ENCODE peak calls at places on chromosome 15, in five cellular contexts. J, T, C, D and M are unnamed samples.

GRCh38 chr15:64622410-64623260 is 152.8 kb downstream of the RBPMS2 start:
- DNase-seq in J (no peak), T (no peak), C (no peak), D (peak), M (no peak)

GRCh38 chr15:74339371-74339770 is 28.1 kb downstream of the CYP11A1 start:
- DNase-seq in J (no peak), T (no peak), C (no peak), D (no peak), M (no peak)

GRCh38 chr15:41284425-41285177 is 47.8 kb downstream of the OIP5 start:
- DNase-seq in J (peak), T (peak), C (peak), D (no peak), M (peak)

GRCh38 chr15:58484794-58485600 is 53.2 kb downstream of the LIPC start:
- DNase-seq in J (no peak), T (no peak), C (no peak), D (no peak), M (no peak)

GRCh38 chr15:78264304-78265136 is at the start of gene DNAJA4:
- DNase-seq in J (no peak), T (peak), C (peak), D (no peak), M (no peak)

GRCh38 chr15:62588930-62589655 is 424.0 kb upstream of the C2CD4B start:
- DNase-seq in J (no peak), T (peak), C (no peak), D (no peak), M (no peak)

GRCh38 chr15:47523669-47524068 is 193.6 kb upstream of the SEMA6D start:
- DNase-seq in J (no peak), T (peak), C (no peak), D (no peak), M (no peak)

GRCh38 chr15:60941448-60941847 is 287.7 kb downstream of the RORA start:
- DNase-seq in J (no peak), T (peak), C (no peak), D (no peak), M (no peak)

GRCh38 chr15:58438956-58439355 is 7.2 kb downstream of the LIPC start:
- DNase-seq in J (peak), T (peak), C (peak), D (no peak), M (peak)

GRCh38 chr15:63344737-63345390 is 36.8 kb downstream of the CA12 start:
- DNase-seq in J (no peak), T (peak), C (no peak), D (no peak), M (no peak)

GRCh38 chr15:88401972-88402656 is 65.1 kb downstream of the MRPL46 start:
- DNase-seq in J (no peak), T (peak), C (peak), D (no peak), M (peak)

GRCh38 chr15:38699633-38700230 is 135.1 kb upstream of the RASGRP1 start:
- DNase-seq in J (peak), T (peak), C (peak), D (no peak), M (peak)

GRCh38 chr15:51853987-51854386 is 24.5 kb downstream of the TMOD3 start:
- DNase-seq in J (no peak), T (peak), C (no peak), D (no peak), M (no peak)

GRCh38 chr15:33516563-33516962 is 205.8 kb downstream of the RYR3 start:
- DNase-seq in J (no peak), T (no peak), C (no peak), D (no peak), M (no peak)

GRCh38 chr15:36940636-36941285 is 159.6 kb downstream of the MEIS2 start:
- DNase-seq in J (no peak), T (no peak), C (no peak), D (no peak), M (no peak)

GRCh38 chr15:28153492-28154119 is 54.5 kb upstream of the OCA2 start:
- DNase-seq in J (no peak), T (no peak), C (no peak), D (no peak), M (no peak)

GRCh38 chr15:79629687-79630086 is 197.6 kb downstream of the MINAR1 start:
- DNase-seq in J (no peak), T (peak), C (no peak), D (no peak), M (no peak)

GRCh38 chr15:88888719-88889118 is 6.6 kb downstream of the HAPLN3 start:
- DNase-seq in J (no peak), T (no peak), C (no peak), D (no peak), M (no peak)

GRCh38 chr15:31324739-31325431 is 1.8 kb upstream of the KLF13 start:
- DNase-seq in J (no peak), T (no peak), C (no peak), D (no peak), M (no peak)

GRCh38 chr15:81224232-81224631 is 27.6 kb downstream of the IL16 start:
- DNase-seq in J (no peak), T (no peak), C (no peak), D (no peak), M (no peak)

GRCh38 chr15:41925209-41925608 is 31.4 kb upstream of the SPTBN5 start:
- DNase-seq in J (no peak), T (no peak), C (no peak), D (no peak), M (no peak)

GRCh38 chr15:63491979-63492378 is 12.4 kb upstream of the USP3 start:
- DNase-seq in J (no peak), T (peak), C (no peak), D (no peak), M (no peak)

GRCh38 chr15:41487376-41487775 is 6.3 kb upstream of the ITPKA start:
- DNase-seq in J (no peak), T (no peak), C (no peak), D (no peak), M (no peak)

GRCh38 chr15:95470529-95470928 is 860.0 kb upstream of the NR2F2 start:
- DNase-seq in J (no peak), T (no peak), C (no peak), D (no peak), M (no peak)

GRCh38 chr15:94287794-94288246 is 56.5 kb downstream of the MCTP2 start:
- DNase-seq in J (no peak), T (no peak), C (no peak), D (peak), M (no peak)

DNA sequence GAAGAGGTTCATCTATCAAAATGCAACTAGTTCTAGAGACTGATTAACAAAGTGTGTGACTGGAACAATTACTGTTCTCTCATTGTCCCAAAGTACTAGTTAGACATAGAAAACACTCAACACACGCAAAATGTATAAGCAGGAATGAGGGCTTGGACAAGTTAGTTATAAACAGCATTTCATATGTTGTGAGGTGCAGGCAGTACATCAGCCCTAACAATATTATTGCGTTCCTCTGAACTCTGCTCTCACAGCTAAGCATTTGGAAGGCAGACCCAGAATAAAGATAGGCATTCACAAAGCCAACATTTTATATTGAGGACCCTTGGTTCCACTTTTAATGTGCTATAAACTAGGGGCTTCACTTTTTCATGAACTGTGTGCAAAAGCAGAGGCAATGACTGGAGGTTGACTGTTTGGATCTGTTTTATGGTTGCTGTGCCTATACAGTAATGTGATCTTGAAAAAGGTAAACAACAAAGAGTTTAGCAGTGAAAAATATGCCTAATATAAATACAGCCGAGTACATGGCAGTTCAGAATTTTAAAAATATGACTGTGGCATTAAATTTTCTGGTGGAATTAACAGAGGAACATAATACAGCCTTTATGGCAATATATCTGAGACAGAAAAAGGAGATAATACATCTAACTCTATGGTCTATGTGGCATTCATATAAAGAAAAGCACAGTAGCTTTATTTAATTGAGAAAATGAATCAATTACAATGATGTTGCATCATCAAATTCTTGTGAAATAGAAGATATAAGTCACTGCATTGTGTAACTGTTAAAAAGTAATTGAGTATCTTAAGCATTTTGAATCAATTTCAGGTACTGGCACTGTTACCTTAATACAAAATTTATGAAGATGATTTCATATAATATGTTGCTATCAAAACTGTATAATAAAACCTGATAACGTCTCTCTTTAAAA is 80.0 kb upstream of the SKOR1 start:
- DNase-seq in J (no peak), T (peak), C (no peak), D (no peak), M (no peak)
- H3K4me2 ChIP-seq in J (no peak), T (peak), C (no peak), D (peak), M (no peak)

DNA sequence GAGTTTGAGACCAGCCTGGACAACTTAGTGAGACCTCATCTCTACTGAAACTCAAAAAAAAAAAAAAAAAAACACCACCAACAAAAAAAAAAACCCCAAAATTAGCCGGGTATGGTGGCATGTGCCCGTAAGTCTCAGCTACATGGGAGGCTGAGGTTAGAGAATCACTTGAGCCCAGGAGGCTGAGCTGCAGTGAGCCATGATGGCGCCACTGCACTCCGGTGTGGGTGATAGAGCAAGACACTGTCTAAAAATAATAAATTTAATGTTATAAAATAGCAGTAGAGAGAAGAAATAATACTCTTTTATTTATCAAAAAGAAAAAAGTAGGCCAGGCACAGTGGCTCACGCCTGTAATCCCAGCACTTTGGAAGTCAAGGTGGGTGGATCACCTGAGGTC is 17.4 kb downstream of the RCCD1 start:
- DNase-seq in J (no peak), T (no peak), C (no peak), D (no peak), M (no peak)
- H3K9ac ChIP-seq in J (no peak), T (no peak), C (no peak), D (no peak), M (no peak)

GRCh38 chr15:68518046-68518445 is 60.7 kb upstream of the CORO2B start:
- DNase-seq in J (no peak), T (no peak), C (no peak), D (no peak), M (no peak)

GRCh38 chr15:68515371-68516095 is 63.3 kb upstream of the CORO2B start:
- DNase-seq in J (no peak), T (no peak), C (no peak), D (no peak), M (no peak)

GRCh38 chr15:68517285-68517711 is 61.5 kb upstream of the CORO2B start:
- DNase-seq in J (no peak), T (peak), C (peak), D (no peak), M (no peak)

DNA sequence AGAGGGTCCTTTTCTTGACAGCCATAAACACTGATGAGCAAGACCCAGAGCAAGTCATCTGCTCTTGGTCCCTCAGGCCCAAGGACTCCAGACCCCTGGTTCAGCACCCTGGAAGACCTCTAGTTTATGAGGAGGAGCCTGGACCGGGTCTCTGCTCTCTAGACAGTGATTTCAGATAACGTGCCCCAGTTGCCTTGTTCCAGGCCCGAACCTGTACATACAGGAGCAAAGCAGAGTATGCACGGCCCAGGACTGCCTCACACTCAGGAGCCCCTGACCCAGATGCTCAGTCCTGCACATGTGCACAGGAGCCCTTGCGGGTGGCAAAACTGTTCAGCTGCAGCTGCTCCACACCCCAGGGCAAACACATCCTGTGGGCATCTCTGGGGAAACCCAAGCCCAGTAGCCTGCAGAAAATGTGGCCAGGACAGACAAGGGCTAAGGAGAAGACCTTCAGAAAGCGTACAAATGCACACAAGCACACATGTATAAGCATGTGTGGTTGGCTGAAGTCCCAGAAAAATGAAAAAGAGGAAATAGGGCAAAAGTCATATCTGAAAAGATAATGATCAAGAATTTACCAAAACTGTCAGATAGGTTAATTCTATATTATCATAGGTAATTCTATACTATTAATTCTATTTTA is 59.9 kb upstream of the CORO2B start:
- DNase-seq in J (no peak), T (no peak), C (no peak), D (no peak), M (no peak)
- H3K27ac ChIP-seq in J (no peak), T (no peak), C (no peak), D (no peak), M (no peak)

GRCh38 chr15:77087213-77087612 is 16.3 kb upstream of the TSPAN3 start:
- DNase-seq in J (no peak), T (no peak), C (no peak), D (no peak), M (no peak)
- H3K4me2 ChIP-seq in J (no peak), T (no peak), C (no peak), D (no peak), M (no peak)

DNA sequence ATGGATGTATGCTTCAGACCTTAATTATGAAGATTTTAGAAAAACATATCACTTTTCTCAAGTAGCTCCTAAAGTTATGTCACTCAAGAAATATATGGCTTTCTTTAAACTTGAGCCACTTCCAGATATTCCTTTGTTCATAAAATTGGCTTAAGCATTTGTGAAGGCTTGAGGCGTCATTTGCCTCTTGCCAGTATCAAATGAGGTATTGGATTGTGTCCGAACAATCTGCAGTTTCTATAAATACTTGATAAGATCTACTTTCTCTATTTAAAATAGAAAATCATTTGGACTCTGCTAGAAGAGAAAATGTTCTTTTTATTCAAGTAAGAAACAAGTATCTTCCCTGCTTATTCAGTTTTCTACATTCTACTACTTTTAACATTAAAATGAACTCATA is 102.6 kb downstream of the RSL24D1 start:
- DNase-seq in J (no peak), T (no peak), C (no peak), D (no peak), M (no peak)
- H3K9ac ChIP-seq in J (no peak), T (no peak), C (no peak), D (no peak), M (no peak)